ENCODE peak calls at places on chromosomes 13 and 19, in nine cellular contexts. O, J, W, M, T, L, P, E and N are unnamed samples. For H3K9me3, the result is how much of the 10 kb centered on the place peaks cover.

GRCh38 chr19:19597809-19598306 is 20.6 kb downstream of the PBX4 start:
- DNase-seq in O (no peak), J (no peak), W (no peak), M (no peak), T (no peak), L (no peak), P (no peak), E (no peak), N (peak)

GRCh38 chr13:41179593-41180250 is 14.6 kb downstream of the KBTBD7 start:
- DNase-seq in O (peak), J (no peak), W (no peak), M (no peak), T (no peak), L (peak), P (no peak), E (no peak), N (no peak)

GRCh38 chr19:54587026-54587425 is 6.4 kb upstream of the LILRA1 start:
- DNase-seq in O (no peak), J (no peak), W (no peak), M (no peak), T (no peak), L (no peak), P (no peak), E (no peak), N (no peak)

GRCh38 chr19:33226550-33227241 is 1.0 kb upstream of the SLC7A10 start:
- DNase-seq in O (no peak), J (no peak), W (no peak), M (no peak), T (no peak), L (peak), P (no peak), E (no peak), N (no peak)

GRCh38 chr13:57627663-57628062 is 3.9 kb upstream of the PCDH17 start:
- DNase-seq in O (no peak), J (no peak), W (no peak), M (no peak), T (no peak), L (peak), P (no peak), E (no peak), N (no peak)

GRCh38 chr13:74329978-74330377 is 195.8 kb upstream of the KLF12 start:
- DNase-seq in O (peak), J (no peak), W (no peak), M (no peak), T (no peak), L (no peak), P (no peak), E (no peak), N (no peak)

GRCh38 chr13:50128406-50129048 is 113.3 kb downstream of the KCNRG start:
- DNase-seq in O (no peak), J (no peak), W (no peak), M (no peak), T (no peak), L (no peak), P (no peak), E (no peak), N (no peak)

GRCh38 chr13:40589285-40590109 is 76.9 kb downstream of the FOXO1 start:
- DNase-seq in O (peak), J (no peak), W (no peak), M (no peak), T (peak), L (peak), P (no peak), E (no peak), N (no peak)

GRCh38 chr19:42335971-42336370 is 10.5 kb downstream of the MEGF8 start:
- DNase-seq in O (no peak), J (no peak), W (no peak), M (no peak), T (no peak), L (no peak), P (no peak), E (no peak), N (no peak)

GRCh38 chr19:41753159-41753558 is 2.2 kb upstream of the CEACAM6 start:
- DNase-seq in O (peak), J (no peak), W (peak), M (no peak), T (peak), L (peak), P (peak), E (peak), N (peak)

GRCh38 chr13:40247845-40248244 is 418.6 kb downstream of the FOXO1 start:
- DNase-seq in O (peak), J (no peak), W (no peak), M (no peak), T (no peak), L (peak), P (no peak), E (no peak), N (no peak)

GRCh38 chr13:29402168-29402621 is 193.3 kb downstream of the SLC7A1 start:
- DNase-seq in O (peak), J (no peak), W (no peak), M (no peak), T (no peak), L (peak), P (no peak), E (no peak), N (no peak)

DNA sequence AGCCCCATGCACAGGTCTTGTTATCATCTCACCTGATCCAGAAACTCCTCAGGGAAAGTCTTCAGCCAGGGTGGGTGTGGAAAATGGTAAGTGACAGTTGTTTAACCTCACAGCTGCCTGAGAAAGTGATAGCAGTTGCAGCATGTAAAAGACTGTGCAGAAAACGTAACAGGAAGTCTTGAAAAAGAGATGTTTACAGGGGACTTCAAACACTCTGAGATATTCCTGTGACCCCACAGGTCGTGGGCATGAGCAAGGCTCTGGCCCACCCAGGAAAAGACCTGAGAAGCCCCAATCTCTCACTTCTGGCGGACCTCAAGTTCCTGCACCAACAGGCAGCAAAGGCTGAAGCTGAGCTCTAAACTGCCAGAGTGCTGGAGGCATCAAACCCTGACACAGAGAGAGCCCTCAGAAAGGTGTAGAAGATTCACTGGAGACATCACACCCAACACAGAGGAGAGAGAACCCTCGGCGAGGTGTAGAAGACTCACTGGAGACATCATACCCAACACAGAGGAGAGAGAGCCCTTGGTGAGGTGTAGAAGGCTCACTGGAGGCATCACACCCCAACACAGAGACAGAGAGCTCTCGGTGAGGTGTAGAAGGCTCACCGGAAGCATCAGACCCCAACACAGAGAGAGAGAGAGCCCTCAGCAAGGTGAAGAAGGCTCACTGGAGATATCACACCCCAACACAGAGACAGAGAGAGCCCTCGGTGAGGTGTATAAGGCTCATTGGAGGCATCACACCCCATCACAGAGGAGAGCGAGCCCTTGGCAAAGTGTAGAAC is 826.7 kb downstream of the UQCRFS1 start:
- DNase-seq in O (no peak), J (no peak), W (no peak), M (no peak), T (no peak), L (no peak), P (no peak), E (no peak), N (no peak)
- H3K9me3 ChIP-seq in O (under half), J (under half), W (under half), M (under half), T (under half), L (under half), P (under half), E (under half), N (under half)

GRCh38 chr19:16273005-16273404 is 51.6 kb upstream of the KLF2 start:
- DNase-seq in O (no peak), J (no peak), W (no peak), M (no peak), T (no peak), L (no peak), P (peak), E (no peak), N (no peak)
- H3K4me3 ChIP-seq in O (no peak), J (no peak), W (no peak), M (peak), T (no peak), L (no peak), P (no peak), E (no peak), N (no peak)

GRCh38 chr19:30001794-30002193 is 59.8 kb downstream of the URI1 start:
- DNase-seq in O (no peak), J (no peak), W (no peak), M (no peak), T (no peak), L (peak), P (no peak), E (no peak), N (no peak)

GRCh38 chr19:30001301-30001700 is 59.3 kb downstream of the URI1 start:
- DNase-seq in O (no peak), J (no peak), W (no peak), M (no peak), T (no peak), L (no peak), P (no peak), E (no peak), N (no peak)

GRCh38 chr19:30000862-30001261 is 58.8 kb downstream of the URI1 start:
- DNase-seq in O (no peak), J (no peak), W (no peak), M (no peak), T (no peak), L (no peak), P (no peak), E (no peak), N (no peak)

GRCh38 chr19:30003862-30004261 is 61.8 kb downstream of the URI1 start:
- DNase-seq in O (no peak), J (no peak), W (no peak), M (no peak), T (no peak), L (no peak), P (no peak), E (no peak), N (no peak)

GRCh38 chr19:29999490-29999889 is 57.5 kb downstream of the URI1 start:
- DNase-seq in O (no peak), J (no peak), W (no peak), M (no peak), T (no peak), L (no peak), P (no peak), E (no peak), N (no peak)
- H3K9me3 ChIP-seq in O (under half), J (under half), W (under half), M (under half), T (under half), L (under half), P (under half), E (under half), N (under half)

GRCh38 chr19:3784607-3785463 is 1.3 kb downstream of the MATK start:
- DNase-seq in O (no peak), J (no peak), W (no peak), M (no peak), T (no peak), L (no peak), P (no peak), E (no peak), N (no peak)
- H3K4me3 ChIP-seq in O (no peak), J (peak), W (peak), M (peak), T (no peak), L (no peak), P (no peak), E (no peak), N (no peak)

GRCh38 chr19:6819323-6819722 is 46.8 kb downstream of the VAV1 start:
- DNase-seq in O (no peak), J (no peak), W (no peak), M (no peak), T (no peak), L (no peak), P (no peak), E (no peak), N (no peak)
- H3K9me3 ChIP-seq in O (under half), J (under half), W (under half), M (under half), T (under half), L (under half), P (under half), E (under half), N (under half)

GRCh38 chr19:47471733-47472457 is at the start of gene SLC8A2:
- DNase-seq in O (peak), J (no peak), W (no peak), M (peak), T (peak), L (peak), P (peak), E (peak), N (peak)
- H3K4me3 ChIP-seq in O (no peak), J (peak), W (no peak), M (peak), T (peak), L (no peak), P (no peak), E (no peak), N (no peak)

GRCh38 chr19:31913103-31913710 is 432.2 kb upstream of the ZNF507 start:
- DNase-seq in O (no peak), J (no peak), W (no peak), M (no peak), T (no peak), L (no peak), P (no peak), E (no peak), N (no peak)

GRCh38 chr19:31905980-31906948 is 439.1 kb upstream of the ZNF507 start:
- DNase-seq in O (no peak), J (peak), W (no peak), M (no peak), T (peak), L (peak), P (peak), E (no peak), N (no peak)

GRCh38 chr19:31911577-31911976 is 433.8 kb upstream of the ZNF507 start:
- DNase-seq in O (no peak), J (no peak), W (no peak), M (no peak), T (no peak), L (no peak), P (no peak), E (no peak), N (no peak)

GRCh38 chr19:31902821-31903220 is 442.6 kb upstream of the ZNF507 start:
- DNase-seq in O (no peak), J (no peak), W (no peak), M (no peak), T (no peak), L (no peak), P (no peak), E (no peak), N (no peak)

DNA sequence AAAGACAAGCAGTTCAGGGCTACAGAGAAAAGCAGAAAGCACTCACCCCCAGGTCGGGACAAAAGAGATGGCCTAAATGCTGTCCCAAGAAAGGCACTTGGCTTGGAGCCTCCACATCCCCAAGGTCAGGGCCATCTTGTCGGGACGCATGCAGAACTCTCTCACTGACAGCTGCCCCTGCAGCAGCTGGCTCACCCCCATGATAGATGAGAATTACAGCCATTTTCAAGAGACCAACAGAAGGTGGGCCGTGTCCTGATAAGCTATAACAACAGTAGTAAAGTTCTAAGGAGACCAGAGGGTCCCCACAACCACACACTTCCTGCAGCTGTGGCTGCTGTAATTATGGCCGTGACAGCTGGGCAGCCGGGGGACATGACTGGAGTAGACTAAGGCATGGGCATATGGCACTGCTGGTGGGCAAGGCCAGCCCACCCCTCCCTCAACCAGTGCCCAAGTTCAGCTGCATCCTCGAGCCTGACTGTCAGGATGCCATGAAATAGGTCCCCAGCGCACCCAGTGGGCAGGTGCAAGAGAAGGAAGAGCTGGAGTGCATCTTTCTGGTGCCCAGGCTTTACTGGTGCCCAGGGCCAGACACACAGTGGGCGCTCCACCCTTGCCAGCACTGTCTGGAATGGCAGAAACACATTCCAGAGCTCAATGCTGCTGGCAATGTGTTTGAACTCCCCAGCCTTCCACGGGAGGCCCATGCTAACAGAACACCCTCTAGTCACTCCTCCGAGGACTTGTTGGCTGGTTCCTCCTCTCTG is 436.7 kb upstream of the ZNF507 start:
- DNase-seq in O (no peak), J (no peak), W (no peak), M (no peak), T (no peak), L (no peak), P (no peak), E (no peak), N (no peak)
- H3K9me3 ChIP-seq in O (under half), J (under half), W (under half), M (under half), T (under half), L (under half), P (under half), E (under half), N (under half)

GRCh38 chr19:46350758-46351159 is 3.9 kb downstream of the PPP5C start:
- DNase-seq in O (no peak), J (no peak), W (peak), M (no peak), T (no peak), L (no peak), P (no peak), E (no peak), N (no peak)
- H3K4me3 ChIP-seq in O (no peak), J (no peak), W (peak), M (peak), T (peak), L (no peak), P (no peak), E (no peak), N (peak)